ENCODE peak calls at places on chromosomes 4 and X, in four cellular contexts. Q is HEK293T, X is K562, U is WTC11. W is an unnamed sample.

GRCh38 chrX:129723511-129723910 is 15.3 kb upstream of the XPNPEP2 start:
- DNase-seq in X (no peak), U (no peak), Q (no peak), W (no peak)

GRCh38 chr4:20084488-20084887 is 167.2 kb upstream of the SLIT2 start:
- DNase-seq in X (peak), U (no peak), Q (no peak), W (no peak)

GRCh38 chr4:43242611-43243010 is 350.1 kb downstream of the GRXCR1 start:
- DNase-seq in Q (no peak), U (no peak), X (no peak), W (no peak)

GRCh38 chr4:176207839-176208238 is 12.5 kb upstream of the SPATA4 start:
- DNase-seq in Q (no peak), X (no peak), U (no peak), W (no peak)

GRCh38 chrX:3711331-3711917 is 2.0 kb downstream of the PRKX start:
- DNase-seq in U (no peak), Q (no peak), X (peak), W (no peak)

GRCh38 chrX:42825201-42825600 is 47.2 kb upstream of the PPP1R2C start:
- DNase-seq in U (no peak), Q (no peak), X (no peak), W (peak)

GRCh38 chr4:87032884-87033533 is 98.2 kb downstream of the AFF1 start:
- DNase-seq in U (no peak), X (no peak), Q (no peak), W (peak)

GRCh38 chr4:62407534-62407933 is 1207.4 kb downstream of the ADGRL3 start:
- DNase-seq in X (no peak), U (no peak), Q (no peak), W (no peak)

GRCh38 chr4:80153800-80154546 is 43.3 kb upstream of the PRDM8 start:
- DNase-seq in X (no peak), U (no peak), Q (no peak), W (no peak)

GRCh38 chr4:105894570-105895323 is 524 bp upstream of the NPNT start:
- DNase-seq in U (peak), X (no peak), Q (peak), W (no peak)

GRCh38 chr4:142267101-142267500 is 579.0 kb downstream of the INPP4B start:
- DNase-seq in U (no peak), Q (no peak), X (no peak), W (no peak)

GRCh38 chr4:127783026-127783769 is 1.1 kb downstream of the HSPA4L start:
- DNase-seq in X (peak), Q (peak), U (peak), W (peak)

GRCh38 chrX:45756562-45756961 is 555.9 kb upstream of the DIPK2B start:
- DNase-seq in U (no peak), Q (no peak), X (no peak), W (no peak)

GRCh38 chrX:71181558-71181909 is 36.9 kb downstream of the NLGN3 start:
- DNase-seq in U (no peak), Q (no peak), X (no peak), W (no peak)

GRCh38 chr4:158538911-158539310 is 17.2 kb downstream of the RXFP1 start:
- DNase-seq in Q (no peak), U (no peak), X (no peak), W (no peak)

GRCh38 chr4:45215976-45216542 is 489.7 kb upstream of the GNPDA2 start:
- DNase-seq in U (no peak), X (no peak), Q (no peak), W (no peak)

GRCh38 chrX:115560978-115561604 is at the start of gene PLS3:
- DNase-seq in X (no peak), Q (peak), U (peak), W (peak)

GRCh38 chr4:2368779-2369437 is 49.5 kb downstream of the ZFYVE28 start:
- DNase-seq in U (no peak), Q (no peak), X (no peak), W (no peak)

GRCh38 chr4:156223985-156224384 is 270.3 kb upstream of the CTSO start:
- DNase-seq in X (no peak), Q (no peak), U (no peak), W (no peak)

GRCh38 chr4:30258949-30259348 is 461.2 kb upstream of the PCDH7 start:
- DNase-seq in U (no peak), Q (no peak), X (no peak), W (no peak)

GRCh38 chrX:39613508-39613921 is 484.2 kb downstream of the BCOR start:
- DNase-seq in U (peak), Q (peak), X (no peak), W (no peak)

GRCh38 chrX:6002056-6002455 is 226.6 kb downstream of the NLGN4X start:
- DNase-seq in X (no peak), Q (no peak), U (no peak), W (no peak)

GRCh38 chr4:80035336-80035735 is 37.7 kb downstream of the ANTXR2 start:
- DNase-seq in U (no peak), X (no peak), Q (no peak), W (peak)

GRCh38 chrX:24759786-24760185 is 66.1 kb downstream of the POLA1 start:
- DNase-seq in X (no peak), Q (no peak), U (no peak), W (no peak)

GRCh38 chrX:20267924-20268701 is 1.4 kb upstream of the RPS6KA3 start:
- DNase-seq in X (no peak), U (peak), Q (no peak), W (no peak)

DNA sequence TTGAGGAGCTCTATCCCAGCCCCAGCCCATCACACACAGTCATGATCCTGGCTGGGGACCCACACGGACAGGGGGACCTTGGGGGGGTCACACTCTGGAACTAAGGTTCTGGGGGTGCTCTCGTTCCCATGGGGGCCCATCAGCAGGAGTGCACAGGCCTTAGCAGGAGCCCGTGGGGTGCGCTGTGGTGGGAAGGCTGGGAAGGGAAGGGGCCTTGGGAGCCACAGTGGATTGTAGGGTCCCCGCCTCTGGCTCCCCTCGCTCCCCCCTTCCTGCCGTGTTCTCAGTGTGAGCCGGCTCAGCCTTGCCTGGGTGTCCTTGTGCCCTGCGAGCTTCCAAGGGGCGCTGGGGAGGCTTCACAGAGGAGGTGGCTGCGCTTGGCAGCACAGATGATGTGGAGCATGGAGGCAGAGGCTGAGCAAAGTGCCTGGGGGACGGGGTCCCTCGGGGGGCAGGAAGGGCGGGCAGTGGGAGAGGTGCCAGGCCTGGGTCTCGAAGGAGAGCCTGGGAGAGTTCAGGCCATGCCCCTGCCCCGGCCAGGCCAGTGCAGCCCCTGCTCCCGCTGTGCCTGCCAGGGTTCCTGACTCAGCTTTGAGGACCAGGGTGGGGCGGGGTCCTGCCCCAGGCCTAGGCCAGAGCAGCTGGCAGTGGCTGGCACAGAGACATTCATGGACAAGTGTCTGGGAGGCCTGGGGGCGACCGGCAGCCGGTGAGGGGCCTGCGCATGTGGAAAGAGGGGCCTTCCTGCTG is 5.5 kb upstream of the HGFAC start:
- DNase-seq in U (no peak), X (no peak), Q (no peak), W (no peak)
- TF ChIP-seq ELF4 in U (no peak), X (no peak), Q (no peak), W (no peak)

DNA sequence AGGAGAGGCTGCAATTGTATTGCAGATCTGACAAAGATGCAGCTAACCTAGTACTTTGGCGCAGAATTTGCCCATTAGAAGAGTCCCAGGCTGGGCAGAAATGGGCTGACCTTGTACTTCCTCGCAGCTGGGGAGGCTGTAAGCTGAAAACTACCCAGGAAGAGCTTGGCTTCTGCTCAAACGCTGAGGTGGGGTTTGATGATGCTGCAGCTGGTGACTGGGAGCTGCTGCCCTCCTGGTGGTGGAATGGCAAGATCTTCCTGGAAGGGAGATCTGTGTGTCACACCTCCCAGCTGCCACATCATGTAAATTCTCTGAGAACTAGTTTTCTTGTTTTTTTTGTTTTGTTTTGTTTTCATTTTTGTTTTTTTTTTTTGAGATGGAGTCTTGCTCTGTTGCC is 17.4 kb downstream of the CCNG2 start:
- DNase-seq in U (no peak), Q (no peak), X (no peak), W (no peak)
- TF ChIP-seq ELF4 in U (no peak), Q (no peak), X (no peak), W (no peak)

DNA sequence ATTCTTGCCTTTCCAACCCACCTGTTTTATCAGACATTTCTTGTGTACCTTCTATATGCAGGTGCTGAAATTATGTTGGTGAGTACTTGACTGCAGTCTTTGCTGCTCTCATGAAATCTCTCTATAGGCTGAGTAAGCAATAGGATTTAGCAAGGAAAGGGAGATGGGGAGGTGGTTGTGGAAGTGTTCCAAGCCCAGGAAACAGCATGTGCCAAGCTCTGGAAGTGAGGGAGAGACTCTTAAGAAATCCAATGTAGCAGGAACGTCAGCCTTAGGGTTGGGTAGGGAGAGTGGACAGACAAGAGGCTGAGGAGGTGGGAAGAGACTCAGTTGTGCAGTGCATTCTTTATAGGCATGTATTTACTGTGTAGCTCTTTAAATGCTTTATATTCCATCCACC is 5.6 kb downstream of the SEPTIN11 start:
- DNase-seq in U (no peak), X (no peak), Q (no peak), W (no peak)
- TF ChIP-seq ELF4 in U (no peak), X (no peak), Q (no peak), W (no peak)

GRCh38 chr4:137124278-137124932 is 407.9 kb downstream of the PCDH18 start:
- DNase-seq in U (no peak), Q (peak), X (no peak), W (peak)
- TF ChIP-seq ELF4 in U (no peak), Q (no peak), X (no peak), W (no peak)